ENCODE peak calls at places on chromosome 1, in four cellular contexts. R, Y, F and I are unnamed samples.
A peak's percentile ranks its signal among the peaks of the same experiment; 100 is the strongest.

GRCh38 chr1:246002725-246003441 is 504.2 kb downstream of the SMYD3 start:
- DNase-seq in R (peak; percentile 70), Y (peak; percentile 89), F (peak; percentile 85), I (peak; percentile 73)

GRCh38 chr1:208510192-208510952 is 266.2 kb upstream of the PLXNA2 start:
- DNase-seq in R (peak; percentile 80), Y (no peak), F (no peak), I (peak; percentile 42)

GRCh38 chr1:21552715-21553114 is 43.5 kb downstream of the ALPL start:
- DNase-seq in R (peak; percentile 63), Y (no peak), F (no peak), I (peak; percentile 98)

GRCh38 chr1:172308577-172308976 is 111.9 kb upstream of the C1orf105 start:
- DNase-seq in R (no peak), Y (no peak), F (no peak), I (no peak)

GRCh38 chr1:222616535-222616934 is 1.4 kb upstream of the MIA3 start:
- DNase-seq in R (peak; percentile 20), Y (no peak), F (no peak), I (peak; percentile 62)

GRCh38 chr1:111476214-111476613 is 2.4 kb downstream of the C1orf162 start:
- DNase-seq in R (no peak), Y (no peak), F (no peak), I (no peak)

GRCh38 chr1:31812158-31812829 is 3.5 kb downstream of the SPOCD1 start:
- DNase-seq in R (no peak), Y (no peak), F (no peak), I (no peak)

GRCh38 chr1:221715321-221716169 is 26.3 kb downstream of the DUSP10 start:
- DNase-seq in R (no peak), Y (peak; percentile 48), F (no peak), I (no peak)

GRCh38 chr1:55580845-55581332 is 365.7 kb upstream of the USP24 start:
- DNase-seq in R (peak; percentile 92), Y (peak; percentile 15), F (no peak), I (peak; percentile 91)

GRCh38 chr1:41840592-41841246 is 78.0 kb downstream of the HIVEP3 start:
- DNase-seq in R (peak; percentile 70), Y (peak; percentile 24), F (peak; percentile 42), I (no peak)

GRCh38 chr1:210222288-210223006 is 10.1 kb upstream of the SERTAD4 start:
- DNase-seq in R (no peak), Y (peak; percentile 26), F (no peak), I (peak; percentile 51)

GRCh38 chr1:217137210-217137871 is 414.1 kb upstream of the ESRRG start:
- DNase-seq in R (no peak), Y (no peak), F (no peak), I (no peak)

GRCh38 chr1:154479764-154480421 is 22.1 kb upstream of the TDRD10 start:
- DNase-seq in R (peak; percentile 74), Y (peak; percentile 59), F (no peak), I (peak; percentile 51)

GRCh38 chr1:178690496-178690895 is 34.5 kb upstream of the RALGPS2 start:
- DNase-seq in R (no peak), Y (no peak), F (no peak), I (no peak)

GRCh38 chr1:109566982-109567381 is 18.6 kb downstream of the GNAI3 start:
- DNase-seq in R (no peak), Y (no peak), F (no peak), I (no peak)

GRCh38 chr1:84247425-84248220 is 53.9 kb upstream of the SAMD13 start:
- DNase-seq in R (peak; percentile 79), Y (peak; percentile 14), F (no peak), I (peak; percentile 98)

GRCh38 chr1:162629077-162629637 is 3.1 kb upstream of the DDR2 start:
- DNase-seq in R (no peak), Y (no peak), F (no peak), I (peak; percentile 49)

GRCh38 chr1:59076612-59077011 is 220.3 kb upstream of the FGGY start:
- DNase-seq in R (no peak), Y (no peak), F (no peak), I (no peak)

GRCh38 chr1:91018006-91018405 is 3.8 kb downstream of the ZNF644 start:
- DNase-seq in R (no peak), Y (no peak), F (no peak), I (no peak)

GRCh38 chr1:60833173-60833572 is 249.2 kb upstream of the NFIA start:
- DNase-seq in R (peak; percentile 16), Y (no peak), F (no peak), I (no peak)

GRCh38 chr1:168485048-168485447 is 58.7 kb downstream of the XCL2 start:
- DNase-seq in R (peak; percentile 59), Y (no peak), F (no peak), I (peak; percentile 79)

GRCh38 chr1:229130028-229130668 is 140.8 kb upstream of the RAB4A start:
- DNase-seq in R (no peak), Y (no peak), F (no peak), I (no peak)

GRCh38 chr1:225962440-225962975 is 21.5 kb upstream of the LEFTY2 start:
- DNase-seq in R (no peak), Y (no peak), F (peak; percentile 57), I (no peak)

GRCh38 chr1:222009105-222009730 is 267.3 kb upstream of the DUSP10 start:
- DNase-seq in R (no peak), Y (no peak), F (no peak), I (no peak)

GRCh38 chr1:154755858-154756730 is 114.0 kb downstream of the KCNN3 start:
- DNase-seq in R (no peak), Y (no peak), F (no peak), I (peak; percentile 44)

GRCh38 chr1:224287714-224288113 is 42.3 kb downstream of the NVL start:
- DNase-seq in R (no peak), Y (no peak), F (no peak), I (no peak)

GRCh38 chr1:158962983-158963382 is 31.6 kb downstream of the PYHIN1 start:
- DNase-seq in R (no peak), Y (no peak), F (no peak), I (no peak)

GRCh38 chr1:116722016-116722838 is 32.0 kb upstream of the CD2 start:
- DNase-seq in R (peak; percentile 91), Y (no peak), F (no peak), I (no peak)

GRCh38 chr1:157155658-157156057 is 17.5 kb upstream of the ETV3 start:
- DNase-seq in R (no peak), Y (no peak), F (peak; percentile 31), I (no peak)

GRCh38 chr1:189657131-189657530 is 820.5 kb downstream of the BRINP3 start:
- DNase-seq in R (no peak), Y (no peak), F (no peak), I (no peak)

GRCh38 chr1:203273869-203274602 is 31.3 kb upstream of the BTG2 start:
- DNase-seq in R (no peak), Y (no peak), F (peak; percentile 48), I (no peak)

GRCh38 chr1:96596226-96596625 is 125.4 kb upstream of the PTBP2 start:
- DNase-seq in R (peak; percentile 21), Y (no peak), F (no peak), I (peak; percentile 7)

DNA sequence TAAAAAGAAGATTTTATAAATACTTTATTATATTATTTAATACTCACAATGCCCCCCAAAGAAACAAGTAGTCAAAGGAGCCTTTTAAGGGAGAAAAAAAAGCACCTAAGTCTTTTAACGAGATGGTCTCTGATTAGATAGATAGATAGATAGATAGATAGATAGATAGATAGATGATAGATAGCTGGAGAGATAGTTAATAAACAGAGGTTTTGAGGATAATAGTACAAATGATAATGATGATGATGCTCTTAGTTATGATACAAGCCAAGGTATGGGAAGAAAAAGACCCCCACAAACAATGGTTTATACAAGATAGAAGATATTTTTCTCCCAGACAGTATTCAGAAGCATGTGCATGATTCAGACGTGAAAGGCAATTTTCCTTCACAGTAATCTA is 14.6 kb upstream of the EDEM3 start:
- DNase-seq in R (no peak), Y (no peak), F (no peak), I (no peak)
- H3K27ac ChIP-seq in R (no peak overlapping the region), Y (no peak overlapping the region), F (no peak overlapping the region), I (no peak overlapping the region)

DNA sequence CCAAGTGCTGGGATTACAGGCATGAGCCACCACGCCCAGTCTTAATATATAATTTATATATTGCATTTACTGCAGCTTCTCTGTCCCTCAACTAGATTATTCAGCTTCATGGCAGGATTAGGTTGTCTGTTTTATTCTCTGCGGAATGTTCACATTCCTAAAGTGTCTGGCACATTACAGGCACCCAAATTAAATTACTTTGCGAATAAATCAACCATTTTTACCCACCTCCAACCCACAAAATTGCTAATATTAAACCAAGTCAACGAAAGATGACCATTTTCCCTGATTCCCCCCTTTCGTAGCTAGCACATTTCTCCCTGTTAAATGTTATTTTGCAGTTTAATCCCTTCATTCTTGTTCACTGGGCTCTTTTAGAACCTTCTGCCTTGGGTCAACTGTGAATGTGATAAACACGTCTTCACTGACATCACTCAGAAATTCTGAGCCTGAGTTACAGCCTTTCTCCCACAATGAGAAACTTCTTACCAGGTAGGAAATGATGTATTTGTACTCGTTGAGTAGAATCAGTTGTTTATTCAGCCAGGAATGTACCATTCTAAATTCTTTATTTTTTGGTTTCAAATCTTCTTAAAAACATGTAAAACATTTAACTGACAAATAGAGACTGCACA is 35.9 kb downstream of the THAP3 start:
- DNase-seq in R (no peak), Y (no peak), F (no peak), I (no peak)
- H3K36me3 ChIP-seq in R (no peaks in the 10 kb centered on the region), Y (no peaks in the 10 kb centered on the region), F (no peaks in the 10 kb centered on the region), I (peaks cover 5% of the 10 kb centered on the region)

GRCh38 chr1:78649628-78650027 is at the start of gene IFI44:
- DNase-seq in R (peak; percentile 71), Y (peak; percentile 82), F (peak; percentile 72), I (peak; percentile 69)

GRCh38 chr1:78652019-78652560 is 2.5 kb downstream of the IFI44 start:
- DNase-seq in R (no peak), Y (no peak), F (no peak), I (no peak)

GRCh38 chr1:78650114-78650513 is 483 bp downstream of the IFI44 start:
- DNase-seq in R (no peak), Y (no peak), F (no peak), I (peak; percentile 12)

GRCh38 chr1:78647238-78647637 is 2.4 kb upstream of the IFI44 start:
- DNase-seq in R (no peak), Y (no peak), F (no peak), I (no peak)

GRCh38 chr1:78651247-78651646 is 1.6 kb downstream of the IFI44 start:
- DNase-seq in R (no peak), Y (no peak), F (no peak), I (peak; percentile 18)
- H3K27ac ChIP-seq in R (no peak overlapping the region), Y (no peak overlapping the region), F (no peak overlapping the region), I (peak overlapping the region; percentile 16)

GRCh38 chr1:165542015-165542631 is 1.7 kb upstream of the LRRC52 start:
- DNase-seq in R (no peak), Y (no peak), F (no peak), I (no peak)
- H3K36me3 ChIP-seq in R (no peaks in the 10 kb centered on the region), Y (no peaks in the 10 kb centered on the region), F (no peaks in the 10 kb centered on the region), I (no peaks in the 10 kb centered on the region)

GRCh38 chr1:88673446-88673845 is 10.6 kb upstream of the PKN2 start:
- DNase-seq in R (no peak), Y (no peak), F (no peak), I (no peak)
- H3K27ac ChIP-seq in R (no peak overlapping the region), Y (no peak overlapping the region), F (no peak overlapping the region), I (no peak overlapping the region)